ENCODE peak calls at places on chromosomes 7 and 10, in four cellular contexts. S, D, F and Q are unnamed samples. For H3K4me1 and H3K27me3, the result is how much of the 10 kb centered on the place peaks cover.

GRCh38 chr10:60186315-60187071 is 203.2 kb downstream of the ANK3 start:
- DNase-seq in S (no peak), D (peak), F (no peak), Q (no peak)

GRCh38 chr10:98513704-98514103 is 67.0 kb upstream of the HPS1 start:
- DNase-seq in S (no peak), D (no peak), F (no peak), Q (no peak)

GRCh38 chr7:6274743-6275142 is 2.3 kb upstream of the CYTH3 start:
- DNase-seq in S (no peak), D (no peak), F (no peak), Q (no peak)

GRCh38 chr10:71397340-71398212 is 856 bp downstream of the CDH23 start:
- DNase-seq in S (no peak), D (peak), F (no peak), Q (no peak)

GRCh38 chr10:119536508-119536837 is 6.0 kb downstream of the RGS10 start:
- DNase-seq in S (no peak), D (no peak), F (no peak), Q (no peak)

GRCh38 chr7:158495780-158496179 is 91.8 kb downstream of the PTPRN2 start:
- DNase-seq in S (no peak), D (no peak), F (no peak), Q (peak)

GRCh38 chr7:155830961-155831806 is 18.9 kb upstream of the SHH start:
- DNase-seq in S (no peak), D (peak), F (no peak), Q (no peak)

GRCh38 chr10:67965456-67965855 is 81.0 kb downstream of the SIRT1 start:
- DNase-seq in S (no peak), D (no peak), F (no peak), Q (no peak)

GRCh38 chr10:71860243-71861029 is 9.4 kb upstream of the PSAP start:
- DNase-seq in S (no peak), D (peak), F (peak), Q (no peak)

GRCh38 chr7:6175642-6176041 is 96.8 kb downstream of the CYTH3 start:
- DNase-seq in S (no peak), D (no peak), F (no peak), Q (no peak)

GRCh38 chr7:20307119-20307518 is 23.6 kb upstream of the ITGB8 start:
- DNase-seq in S (no peak), D (no peak), F (no peak), Q (no peak)

GRCh38 chr10:15088428-15089261 is at the start of gene ACBD7:
- DNase-seq in S (peak), D (peak), F (peak), Q (peak)

GRCh38 chr10:108801775-108802516 is 1121.4 kb downstream of the XPNPEP1 start:
- DNase-seq in S (no peak), D (no peak), F (no peak), Q (no peak)

GRCh38 chr7:149558149-149558861 is 60.7 kb upstream of the ZNF746 start:
- DNase-seq in S (no peak), D (no peak), F (no peak), Q (no peak)

GRCh38 chr10:121337356-121337936 is 260.8 kb downstream of the FGFR2 start:
- DNase-seq in S (no peak), D (no peak), F (no peak), Q (no peak)

GRCh38 chr7:117478796-117479479 is 887 bp upstream of the CFTR start:
- DNase-seq in S (no peak), D (no peak), F (peak), Q (no peak)

GRCh38 chr10:42953684-42954674 is 122.9 kb upstream of the RET start:
- DNase-seq in S (no peak), D (peak), F (peak), Q (no peak)

GRCh38 chr7:21851445-21852043 is 94.2 kb downstream of the CDCA7L start:
- DNase-seq in S (peak), D (no peak), F (no peak), Q (peak)

GRCh38 chr7:5470721-5471311 is 47.2 kb upstream of the TNRC18 start:
- DNase-seq in S (no peak), D (no peak), F (no peak), Q (no peak)

GRCh38 chr7:8216291-8216690 is 45.7 kb downstream of the ICA1 start:
- DNase-seq in S (no peak), D (no peak), F (no peak), Q (no peak)

DNA sequence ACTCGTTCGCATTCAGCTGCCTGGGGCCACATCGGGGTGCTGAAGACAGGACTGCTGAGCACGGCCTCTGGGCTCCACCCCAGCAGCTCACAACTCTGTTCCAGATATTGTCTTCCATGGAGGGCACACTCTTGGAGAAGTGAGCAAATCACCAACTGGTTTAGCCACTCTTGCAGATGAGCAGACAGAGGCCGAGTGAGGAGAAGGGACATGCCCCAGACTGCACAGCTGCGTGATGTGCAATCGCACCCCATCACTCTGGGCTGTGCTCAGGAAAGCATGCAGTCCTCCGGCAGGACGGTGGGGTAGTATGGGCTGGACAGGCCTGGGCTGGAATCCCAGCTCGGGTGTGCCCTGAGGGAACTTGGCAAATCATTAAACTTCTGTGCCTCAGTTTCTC is 111.6 kb downstream of the FAM53B start:
- DNase-seq in S (no peak), D (no peak), F (no peak), Q (no peak)
- H3K4me1 ChIP-seq in S (half or more), D (under half), F (under half), Q (under half)

GRCh38 chr7:18849130-18849529 is 268.3 kb downstream of the TWIST1 start:
- DNase-seq in S (no peak), D (no peak), F (no peak), Q (no peak)

GRCh38 chr7:18844735-18845134 is 272.7 kb downstream of the TWIST1 start:
- DNase-seq in S (no peak), D (no peak), F (no peak), Q (no peak)

GRCh38 chr7:18843979-18844378 is 273.5 kb downstream of the TWIST1 start:
- DNase-seq in S (no peak), D (no peak), F (no peak), Q (no peak)

GRCh38 chr7:18845700-18846099 is 271.7 kb downstream of the TWIST1 start:
- DNase-seq in S (no peak), D (no peak), F (no peak), Q (no peak)

GRCh38 chr7:18846765-18847215 is 270.6 kb downstream of the TWIST1 start:
- DNase-seq in S (no peak), D (no peak), F (no peak), Q (no peak)
- H3K4me3 ChIP-seq in S (no peak), D (no peak), F (no peak), Q (no peak)

GRCh38 chr7:137840183-137840779 is 6.5 kb downstream of the DGKI start:
- DNase-seq in S (no peak), D (no peak), F (no peak), Q (no peak)
- H3K27me3 ChIP-seq in S (under half), D (under half), F (under half), Q (under half)

DNA sequence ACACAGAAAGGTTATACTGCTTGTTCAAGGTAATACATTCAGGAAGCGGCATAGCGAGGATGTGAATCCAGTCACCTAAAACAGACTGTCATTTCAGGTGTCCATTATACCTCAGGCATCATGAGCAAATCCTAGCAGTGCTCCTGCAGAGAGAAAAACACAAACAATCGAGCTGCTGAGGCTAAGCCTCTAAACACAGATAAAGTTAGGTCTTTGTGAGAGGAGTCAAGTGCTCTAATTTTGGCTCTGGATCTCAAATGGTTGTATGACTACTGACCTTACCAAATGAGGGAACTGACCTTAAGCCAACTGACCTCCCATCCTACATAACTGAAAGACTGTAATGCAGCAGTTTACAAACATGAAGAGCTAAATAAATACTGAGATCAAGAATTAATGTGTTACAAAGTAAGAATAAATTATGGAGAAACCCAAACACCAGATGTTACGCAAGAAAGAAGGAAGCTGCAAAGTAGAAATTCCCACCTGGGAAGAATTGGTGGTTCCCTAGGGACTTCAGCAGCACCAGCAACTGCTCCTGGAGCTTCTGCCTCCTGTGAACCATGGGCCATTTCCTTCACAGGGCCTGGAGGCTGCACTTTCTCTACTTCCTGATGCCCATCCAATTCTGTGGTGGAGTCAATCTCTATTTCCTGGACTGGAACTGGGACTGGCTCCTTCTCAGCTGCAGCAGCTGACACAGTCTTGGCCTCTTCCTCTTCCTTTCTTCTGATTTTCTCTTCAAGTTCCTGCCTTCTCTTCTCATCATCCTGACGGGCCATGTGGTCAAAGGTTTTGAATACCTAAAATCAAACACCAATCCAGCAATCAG is 5.8 kb downstream of the NUDCD3 start:
- DNase-seq in S (no peak), D (no peak), F (no peak), Q (no peak)
- H3K4me1 ChIP-seq in S (half or more), D (under half), F (under half), Q (under half)

GRCh38 chr10:111077715-111078504 is 1.1 kb downstream of the ADRA2A start:
- DNase-seq in S (no peak), D (no peak), F (peak), Q (no peak)
- H3K4me3 ChIP-seq in S (no peak), D (no peak), F (peak), Q (no peak)

GRCh38 chr10:22958338-22958737 is 30.5 kb downstream of the ARMC3 start:
- DNase-seq in S (no peak), D (no peak), F (no peak), Q (no peak)
- H3K27me3 ChIP-seq in S (under half), D (under half), F (under half), Q (under half)

GRCh38 chr10:112330154-112330553 is 43.8 kb upstream of the ACSL5 start:
- DNase-seq in S (no peak), D (no peak), F (no peak), Q (no peak)

GRCh38 chr10:112332022-112332421 is 41.9 kb upstream of the ACSL5 start:
- DNase-seq in S (no peak), D (no peak), F (no peak), Q (no peak)

GRCh38 chr10:112333452-112333851 is 40.5 kb upstream of the ACSL5 start:
- DNase-seq in S (no peak), D (no peak), F (peak), Q (no peak)

GRCh38 chr10:112330607-112331160 is 43.2 kb upstream of the ACSL5 start:
- DNase-seq in S (no peak), D (no peak), F (no peak), Q (no peak)

GRCh38 chr10:112332509-112333228 is 41.2 kb upstream of the ACSL5 start:
- DNase-seq in S (no peak), D (no peak), F (peak), Q (no peak)
- H3K4me1 ChIP-seq in S (under half), D (under half), F (under half), Q (under half)

GRCh38 chr10:17744395-17744841 is 7.6 kb upstream of the TMEM236 start:
- DNase-seq in S (no peak), D (no peak), F (no peak), Q (no peak)
- H3K4me3 ChIP-seq in S (no peak), D (no peak), F (no peak), Q (no peak)

GRCh38 chr10:101092742-101093386 is 31.1 kb downstream of the KAZALD1 start:
- DNase-seq in S (no peak), D (no peak), F (no peak), Q (no peak)
- H3K27me3 ChIP-seq in S (under half), D (under half), F (under half), Q (under half)

GRCh38 chr10:101010329-101010728 is 10.7 kb downstream of the LZTS2 start:
- DNase-seq in S (no peak), D (no peak), F (no peak), Q (no peak)

GRCh38 chr10:101007915-101008822 is 8.6 kb downstream of the LZTS2 start:
- DNase-seq in S (no peak), D (peak), F (no peak), Q (no peak)

GRCh38 chr10:101006593-101007098 is 7.0 kb downstream of the LZTS2 start:
- DNase-seq in S (no peak), D (peak), F (no peak), Q (no peak)

GRCh38 chr10:101007099-101007711 is 7.6 kb downstream of the LZTS2 start:
- DNase-seq in S (no peak), D (peak), F (no peak), Q (no peak)

GRCh38 chr10:101008823-101009423 is 9.3 kb downstream of the LZTS2 start:
- DNase-seq in S (no peak), D (no peak), F (no peak), Q (no peak)
- H3K4me1 ChIP-seq in S (under half), D (under half), F (under half), Q (under half)